ENCODE peak calls at places on chromosomes 6 and 20, in five cellular contexts. W is H1, Y is HepG2, J is GM12878, T is K562. E is an unnamed sample.
A peak's percentile ranks its signal among the peaks of the same experiment; 100 is the strongest.

GRCh38 chr6:444653-445275 is 53.2 kb downstream of the IRF4 start:
- DNase-seq in J (no peak), T (no peak), W (no peak), Y (no peak), E (no peak)

GRCh38 chr20:45897692-45898091 is 6.6 kb downstream of the CTSA start:
- DNase-seq in J (no peak), T (no peak), Y (no peak), W (no peak), E (no peak)

GRCh38 chr20:50594591-50595432 is 84.6 kb downstream of the PTPN1 start:
- DNase-seq in T (no peak), J (no peak), W (no peak), Y (no peak), E (no peak)

GRCh38 chr6:12071064-12071615 is 59.0 kb downstream of the HIVEP1 start:
- DNase-seq in W (no peak), J (no peak), Y (no peak), T (no peak), E (no peak)

GRCh38 chr6:23181301-23182110 is 612.1 kb downstream of the HDGFL1 start:
- DNase-seq in W (no peak), T (no peak), Y (no peak), J (no peak), E (no peak)

GRCh38 chr20:40687384-40688128 is 1.5 kb downstream of the MAFB start:
- DNase-seq in T (no peak), W (peak; percentile 75), Y (no peak), J (no peak), E (no peak)

GRCh38 chr6:147544420-147544819 is 35.9 kb downstream of the SAMD5 start:
- DNase-seq in J (no peak), W (no peak), Y (no peak), T (no peak), E (no peak)

GRCh38 chr6:16344756-16345155 is 106.4 kb downstream of the GMPR start:
- DNase-seq in W (no peak), J (no peak), T (no peak), Y (no peak), E (no peak)

GRCh38 chr6:39561536-39562266 is 163.5 kb downstream of the KIF6 start:
- DNase-seq in W (no peak), Y (no peak), J (no peak), T (no peak), E (no peak)

GRCh38 chr6:4464638-4465037 is 311.6 kb upstream of the CDYL start:
- DNase-seq in Y (no peak), T (no peak), W (no peak), J (no peak), E (no peak)

GRCh38 chr6:143867236-143867635 is 3.0 kb downstream of the ZC2HC1B start:
- DNase-seq in J (no peak), W (no peak), Y (no peak), T (no peak), E (no peak)
- TF ChIP-seq POLR2AphosphoS5 in J (no peak), W (no peak), Y (no peak), T (no peak), E (no peak)

GRCh38 chr6:14109411-14109826 is 8.2 kb upstream of the CD83 start:
- DNase-seq in J (no peak), Y (no peak), T (no peak), W (no peak), E (no peak)
- TF ChIP-seq ZNF274 in J (no peak), Y (no peak), T (no peak), W (no peak), E (no peak)

GRCh38 chr6:15073344-15073789 is 172.5 kb upstream of the JARID2 start:
- DNase-seq in J (peak; percentile 41), T (no peak), Y (no peak), W (no peak), E (no peak)
- TF ChIP-seq POLR2AphosphoS5 in J (no peak), T (no peak), Y (no peak), W (no peak), E (no peak)

GRCh38 chr6:90835584-90836212 is 248.8 kb upstream of the MAP3K7 start:
- DNase-seq in J (no peak), Y (no peak), W (no peak), T (no peak), E (no peak)
- TF ChIP-seq ZNF274 in J (no peak), Y (no peak), W (no peak), T (no peak), E (no peak)

GRCh38 chr20:9532069-9532809 is 17.8 kb downstream of the LAMP5 start:
- DNase-seq in W (no peak), Y (no peak), T (no peak), J (no peak), E (no peak)
- TF ChIP-seq POLR2AphosphoS5 in W (no peak), Y (no peak), T (no peak), J (no peak), E (no peak)

GRCh38 chr6:98467091-98467490 is 367.3 kb upstream of the POU3F2 start:
- DNase-seq in T (no peak), Y (no peak), J (no peak), W (no peak), E (no peak)
- TF ChIP-seq ZNF274 in T (no peak), Y (no peak), J (no peak), W (no peak), E (no peak)

DNA sequence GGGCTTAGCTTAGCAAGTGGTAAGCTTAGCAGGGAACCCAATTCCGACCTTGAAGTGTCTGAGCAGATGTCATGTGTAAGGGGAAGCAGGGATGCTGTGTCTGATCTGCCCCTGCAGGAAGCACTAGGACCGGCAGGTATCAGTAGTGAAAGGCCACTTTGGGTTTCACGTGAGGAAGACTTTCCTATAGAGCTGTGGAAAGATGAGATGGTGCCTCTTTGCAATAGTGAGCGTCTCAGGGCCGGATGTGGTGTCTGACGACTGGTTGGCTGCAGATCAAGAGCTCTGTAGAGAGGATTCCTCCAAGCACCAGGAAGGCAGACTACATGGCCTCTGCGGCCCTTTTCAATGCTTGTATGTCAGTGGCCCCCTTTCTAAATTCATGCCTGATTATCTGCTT is 98.3 kb downstream of the TIAM2 start:
- DNase-seq in Y (no peak), W (no peak), J (no peak), T (no peak), E (no peak)
- TF ChIP-seq POLR2AphosphoS5 in Y (no peak), W (no peak), J (no peak), T (no peak), E (no peak)

DNA sequence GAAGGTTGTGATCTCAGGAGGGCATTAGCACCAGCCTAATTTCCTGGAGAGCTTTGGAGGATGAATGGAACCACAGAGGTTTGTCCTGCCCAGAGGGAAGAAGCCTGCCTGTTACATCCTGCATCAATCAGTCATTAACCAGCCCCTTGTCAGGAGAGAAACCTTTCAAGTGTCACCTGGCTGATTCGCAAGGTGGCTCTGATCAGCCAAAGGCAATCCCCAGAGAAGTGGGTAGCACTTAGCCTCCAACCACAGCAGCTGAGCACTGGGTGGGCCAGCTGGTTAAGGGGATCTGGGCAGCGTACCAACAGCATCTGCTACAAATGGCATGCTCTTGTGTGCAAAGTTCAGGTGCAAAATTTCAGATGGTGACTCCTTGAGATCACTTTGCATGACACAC is 26.9 kb downstream of the ANKEF1 start:
- DNase-seq in W (no peak), T (no peak), J (no peak), Y (no peak), E (no peak)
- TF ChIP-seq ZNF274 in W (no peak), T (no peak), J (no peak), Y (no peak), E (no peak)

GRCh38 chr20:49396230-49396629 is 86.2 kb downstream of the KCNB1 start:
- DNase-seq in J (no peak), T (no peak), Y (no peak), W (no peak), E (no peak)
- TF ChIP-seq POLR2AphosphoS5 in J (no peak), T (no peak), Y (no peak), W (no peak), E (no peak)